ENCODE peak calls at places on chromosomes 1 and 21, in four cellular contexts. W is prostate gland, A is heart left ventricle, L is IMR-90. U is an unnamed sample.

GRCh38 chr1:7893529-7894180 is 40.8 kb upstream of the UTS2 start:
- DNase-seq in A (no peak), L (peak; percentile 80), W (no peak), U (no peak)

GRCh38 chr1:86515597-86515996 is 31.3 kb upstream of the CLCA4 start:
- DNase-seq in L (no peak), A (no peak), W (no peak), U (no peak)

GRCh38 chr1:165068716-165069115 is 287.8 kb downstream of the LMX1A start:
- DNase-seq in A (no peak), W (no peak), L (no peak), U (no peak)

GRCh38 chr1:46621930-46622329 is 5.3 kb upstream of the MOB3C start:
- DNase-seq in A (no peak), L (no peak), W (no peak), U (no peak)

GRCh38 chr1:7373936-7374760 is 396.9 kb upstream of the VAMP3 start:
- DNase-seq in L (peak; percentile 15), A (peak; percentile 51), W (no peak), U (no peak)

GRCh38 chr1:117210831-117211261 is at the start of gene VTCN1:
- DNase-seq in A (no peak), W (peak; percentile 74), L (no peak), U (no peak)

GRCh38 chr1:201036188-201036834 is 12.8 kb upstream of the KIF21B start:
- DNase-seq in A (no peak), W (no peak), L (no peak), U (no peak)

GRCh38 chr1:83787246-83787998 is 211.5 kb downstream of the TTLL7 start:
- DNase-seq in A (no peak), W (no peak), L (no peak), U (no peak)

GRCh38 chr1:214445846-214446614 is 105.4 kb downstream of the PTPN14 start:
- DNase-seq in A (no peak), W (no peak), L (peak; percentile 96), U (no peak)

GRCh38 chr1:172887162-172887561 is 163.6 kb downstream of the TNFSF18 start:
- DNase-seq in A (no peak), L (no peak), W (no peak), U (no peak)

GRCh38 chr1:181021155-181021554 is 1.5 kb downstream of the STX6 start:
- DNase-seq in W (no peak), L (no peak), A (no peak), U (no peak)

GRCh38 chr1:176241385-176242015 is 34.4 kb upstream of the COP1 start:
- DNase-seq in A (no peak), L (peak; percentile 95), W (no peak), U (no peak)

GRCh38 chr1:84570436-84571149 is 3.6 kb downstream of the CTBS start:
- DNase-seq in A (no peak), L (peak; percentile 57), W (no peak), U (no peak)

GRCh38 chr1:59879556-59879955 is 47.0 kb downstream of the CYP2J2 start:
- DNase-seq in L (peak; percentile 52), A (no peak), W (peak; percentile 78), U (peak; percentile 54)

GRCh38 chr1:167522246-167522645 is 3.9 kb upstream of the CD247 start:
- DNase-seq in L (no peak), W (no peak), A (no peak), U (no peak)

DNA sequence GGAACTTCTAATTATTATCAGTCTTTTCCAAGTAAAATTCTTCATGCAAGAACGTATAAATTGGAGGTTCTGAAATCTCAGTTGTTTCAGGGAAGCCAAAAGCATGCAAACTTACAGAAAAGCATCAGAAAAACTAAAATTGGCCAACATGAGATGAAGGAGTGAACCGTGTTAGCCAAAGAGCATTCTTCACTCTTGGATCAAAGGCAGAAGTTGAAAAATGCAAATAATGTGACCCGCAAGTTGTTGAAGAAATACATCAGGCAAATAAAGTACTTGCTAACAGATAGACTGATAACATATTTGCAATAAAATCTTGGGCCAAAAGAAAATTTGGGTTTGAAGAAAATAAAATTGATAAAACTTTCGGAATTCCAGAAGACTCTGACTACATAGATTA is 29.6 kb downstream of the DIPK1A start:
- DNase-seq in W (no peak), A (no peak), L (no peak), U (no peak)
- TF ChIP-seq POLR2A in W (no peak), A (no peak), L (no peak), U (no peak)

DNA sequence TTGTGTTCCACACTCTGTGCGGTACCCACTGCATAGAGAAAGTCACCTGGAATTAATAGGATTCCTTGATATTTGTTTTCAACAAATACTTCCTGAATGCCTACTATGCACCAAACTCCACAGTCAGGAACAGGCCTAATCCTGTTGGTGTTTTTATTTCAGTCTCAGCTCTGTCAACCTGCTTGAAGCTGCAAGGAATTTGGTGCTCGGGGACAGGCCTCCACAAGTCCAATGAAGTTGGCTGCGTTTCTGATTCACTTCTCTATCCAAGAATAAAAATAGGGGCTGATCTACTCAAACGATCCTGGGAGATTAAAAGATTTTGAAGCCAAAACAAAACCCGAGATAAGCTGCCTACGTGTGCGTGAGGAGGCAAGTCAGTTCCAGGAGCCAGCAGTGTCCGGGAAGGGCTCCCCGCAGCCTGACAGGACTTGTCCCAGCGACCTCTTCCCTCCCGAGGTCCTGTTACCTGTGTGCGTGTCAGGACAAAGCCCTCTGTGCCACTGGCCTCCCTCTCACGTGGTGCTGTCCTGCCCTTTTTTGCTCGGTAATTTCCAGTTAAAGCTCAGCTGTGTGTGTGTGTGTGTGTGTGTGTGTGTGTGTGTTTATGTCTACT is 98.0 kb downstream of the ETS2 start:
- DNase-seq in A (no peak), W (peak; percentile 94), L (no peak), U (peak; percentile 85)
- TF ChIP-seq POLR2A in A (no peak), W (no peak), L (no peak), U (peak; percentile 69)

GRCh38 chr1:41901551-41901950 is 17.2 kb downstream of the HIVEP3 start:
- DNase-seq in W (no peak), L (no peak), A (no peak), U (no peak)
- TF ChIP-seq POLR2A in W (no peak), L (no peak), A (no peak), U (no peak)

GRCh38 chr1:211327341-211327921 is 798 bp downstream of the TRAF5 start:
- DNase-seq in A (no peak), W (no peak), L (peak; percentile 71), U (no peak)
- TF ChIP-seq POLR2A in A (no peak), W (no peak), L (no peak), U (no peak)

DNA sequence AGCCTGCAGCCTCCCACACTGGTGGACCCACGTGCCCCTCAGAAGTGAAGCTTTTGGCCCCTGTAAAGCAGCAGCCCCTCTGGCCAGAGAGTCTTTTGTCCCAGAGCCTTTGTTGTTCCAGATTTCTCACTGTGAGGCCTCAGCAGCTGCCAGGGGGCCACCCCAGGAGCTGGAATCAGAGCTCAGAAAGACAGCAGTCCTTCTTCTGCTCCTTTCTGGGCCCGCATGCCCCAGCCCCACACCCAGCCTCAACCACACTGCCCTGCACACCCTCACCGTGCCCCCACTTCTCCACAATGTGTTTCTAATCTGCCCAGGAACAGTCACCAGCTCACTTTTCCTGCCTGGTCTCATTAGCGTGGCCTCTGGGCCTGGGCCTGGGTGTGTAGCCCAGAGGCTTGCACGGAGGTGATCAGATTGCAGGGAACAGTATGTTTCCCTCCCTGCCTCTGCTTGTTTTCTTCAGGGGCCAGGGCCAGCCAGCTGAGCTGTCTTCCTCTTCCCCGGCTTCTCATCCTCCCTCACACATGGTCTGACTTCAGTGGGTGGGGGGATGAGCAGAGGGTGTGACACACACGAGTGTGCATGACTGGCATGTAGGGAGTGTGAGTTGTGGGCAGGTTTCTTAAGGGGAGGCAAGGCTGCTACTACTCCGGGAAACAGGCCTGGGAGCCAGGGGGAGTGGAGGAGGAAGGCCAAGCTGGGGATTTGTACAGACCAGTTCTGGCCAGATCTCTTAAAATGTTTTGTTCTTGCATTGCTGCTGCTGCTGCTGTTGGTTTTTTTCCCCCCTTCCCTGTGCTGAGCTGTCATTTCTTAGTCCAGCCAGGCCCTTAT is 82.5 kb upstream of the ZNF648 start:
- DNase-seq in A (peak; percentile 69), W (peak; percentile 76), L (peak; percentile 45), U (peak; percentile 95)
- TF ChIP-seq POLR2A in A (no peak), W (no peak), L (no peak), U (peak; percentile 75)

GRCh38 chr1:89042491-89042890 is 19.8 kb upstream of the GBP3 start:
- DNase-seq in A (no peak), L (no peak), W (no peak), U (no peak)

GRCh38 chr1:89041055-89041707 is 18.5 kb upstream of the GBP3 start:
- DNase-seq in W (no peak), A (no peak), L (peak; percentile 88), U (no peak)

GRCh38 chr1:89047734-89048133 is 17.3 kb downstream of the GBP1 start:
- DNase-seq in A (no peak), L (peak; percentile 76), W (no peak), U (no peak)

GRCh38 chr1:89043940-89044339 is 21.1 kb downstream of the GBP1 start:
- DNase-seq in W (no peak), L (no peak), A (no peak), U (no peak)

DNA sequence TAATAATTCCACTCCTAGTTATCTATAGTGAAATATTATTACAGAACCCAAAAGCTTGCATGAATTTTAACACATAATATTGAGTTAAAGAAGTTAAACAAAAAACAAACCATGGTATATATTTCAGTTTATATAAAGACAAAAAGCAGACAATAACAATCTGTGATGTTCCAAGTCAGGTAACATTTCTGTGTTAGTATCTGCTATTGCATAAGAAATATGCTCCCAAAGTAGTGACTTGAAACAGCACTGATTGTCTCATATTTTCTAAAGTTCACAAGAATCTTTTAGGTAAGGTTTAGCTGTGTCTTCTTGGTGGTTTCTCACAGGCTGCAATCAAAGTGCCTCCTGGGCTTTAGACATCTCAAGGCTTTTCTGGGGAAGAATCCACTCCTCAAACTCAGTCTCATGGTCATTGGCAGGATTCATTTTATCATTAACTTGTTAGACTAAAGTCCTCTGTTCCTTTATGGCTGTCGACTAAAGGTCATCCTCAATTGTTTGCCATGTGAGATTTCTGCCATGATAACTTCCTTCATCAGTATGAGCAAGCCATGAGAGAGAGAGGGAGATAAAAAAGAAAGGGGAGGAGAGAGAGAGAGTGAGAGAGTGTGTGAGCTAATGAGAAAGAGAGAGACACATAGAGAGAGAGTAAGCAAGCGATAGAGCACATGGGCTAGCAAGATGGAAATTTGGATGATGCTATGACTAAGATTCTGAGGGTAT is 19.9 kb downstream of the GBP1 start:
- DNase-seq in L (no peak), W (no peak), A (no peak), U (no peak)
- TF ChIP-seq POLR2A in L (no peak), W (no peak), A (no peak), U (no peak)

U was measured in gastrocnemius medialis.